ENCODE peak calls at places on chromosomes 16 and 17, in nine cellular contexts. J is T1000; N is HTR-8/SVneo; G is AG10803; M is activated CD8-positive, alpha-beta memory T cell treated with anti-CD3 and anti-CD28 coated beads for 24 hours; T is HT1080; A is AG04449; K is naive B cell; V is sciatic nerve. S is an unnamed sample.

GRCh38 chr16:11706180-11706742 is 36.4 kb downstream of the TXNDC11 start:
- DNase-seq in J (no peak), N (no peak), G (no peak), M (peak; percentile 28), T (no peak), A (no peak), K (no peak), V (no peak), S (peak; percentile 62)

GRCh38 chr17:5492970-5493369 is 6.6 kb downstream of the MIS12 start:
- DNase-seq in J (no peak), N (no peak), G (no peak), M (no peak), T (no peak), A (no peak), K (no peak), V (no peak), S (no peak)

GRCh38 chr16:89089142-89089541 is 4.5 kb upstream of the ACSF3 start:
- DNase-seq in J (no peak), N (no peak), G (no peak), M (no peak), T (no peak), A (no peak), K (no peak), V (no peak), S (no peak)

GRCh38 chr17:31321971-31322370 is 549 bp upstream of the EVI2A start:
- DNase-seq in J (no peak), N (no peak), G (no peak), M (no peak), T (no peak), A (no peak), K (no peak), V (no peak), S (no peak)

GRCh38 chr16:15509051-15509592 is 74.7 kb downstream of the BMERB1 start:
- DNase-seq in J (no peak), N (no peak), G (no peak), M (no peak), T (no peak), A (no peak), K (no peak), V (no peak), S (no peak)

GRCh38 chr16:84310642-84311041 is 16.0 kb downstream of the WFDC1 start:
- DNase-seq in J (no peak), N (no peak), G (no peak), M (no peak), T (no peak), A (no peak), K (no peak), V (no peak), S (no peak)

GRCh38 chr17:17398188-17398927 is 78.4 kb upstream of the MED9 start:
- DNase-seq in J (no peak), N (no peak), G (peak; percentile 68), M (no peak), T (no peak), A (no peak), K (no peak), V (peak; percentile 78), S (no peak)

GRCh38 chr17:69870091-69870530 is 204.9 kb upstream of the KCNJ16 start:
- DNase-seq in J (peak; percentile 67), N (peak; percentile 61), G (peak; percentile 68), M (no peak), T (peak; percentile 99), A (no peak), K (no peak), V (no peak), S (no peak)

GRCh38 chr16:26816885-26817571 is 249.7 kb upstream of the C16orf82 start:
- DNase-seq in J (peak; percentile 28), N (no peak), G (peak; percentile 40), M (no peak), T (peak; percentile 82), A (no peak), K (no peak), V (no peak), S (peak; percentile 57)

GRCh38 chr16:69188716-69189115 is 1.8 kb downstream of the SNTB2 start:
- DNase-seq in J (no peak), N (no peak), G (peak; percentile 44), M (peak; percentile 30), T (peak; percentile 52), A (no peak), K (no peak), V (no peak), S (no peak)

GRCh38 chr16:88936008-88936912 is 40.7 kb downstream of the CBFA2T3 start:
- DNase-seq in J (no peak), N (no peak), G (no peak), M (no peak), T (no peak), A (no peak), K (peak; percentile 74), V (peak; percentile 76), S (no peak)

GRCh38 chr17:7835818-7836595 is 2.0 kb downstream of the KDM6B start:
- DNase-seq in J (peak; percentile 65), N (no peak), G (peak; percentile 70), M (peak; percentile 77), T (peak; percentile 52), A (no peak), K (no peak), V (peak; percentile 84), S (peak; percentile 87)

GRCh38 chr16:83781-84615 is 6.0 kb downstream of the MPG start:
- DNase-seq in J (no peak), N (no peak), G (no peak), M (no peak), T (peak; percentile 92), A (no peak), K (no peak), V (no peak), S (no peak)

GRCh38 chr17:50169121-50169764 is 3.4 kb downstream of the SGCA start:
- DNase-seq in J (peak; percentile 69), N (peak; percentile 73), G (peak; percentile 79), M (peak; percentile 87), T (peak; percentile 73), A (no peak), K (peak; percentile 72), V (no peak), S (no peak)

GRCh38 chr17:72529386-72529785 is 408.6 kb downstream of the SOX9 start:
- DNase-seq in J (no peak), N (no peak), G (no peak), M (no peak), T (no peak), A (no peak), K (no peak), V (no peak), S (no peak)

GRCh38 chr16:11167581-11167980 is 88.4 kb downstream of the SOCS1 start:
- DNase-seq in J (no peak), N (no peak), G (no peak), M (no peak), T (no peak), A (no peak), K (no peak), V (no peak), S (no peak)

GRCh38 chr16:74224828-74225227 is 71.8 kb upstream of the PSMD7 start:
- DNase-seq in J (no peak), N (no peak), G (no peak), M (no peak), T (no peak), A (no peak), K (no peak), V (no peak), S (no peak)

GRCh38 chr17:38893612-38894011 is 23.8 kb downstream of the LASP1 start:
- DNase-seq in J (no peak), N (no peak), G (no peak), M (peak; percentile 76), T (no peak), A (no peak), K (no peak), V (no peak), S (peak; percentile 73)

S was measured in coronary artery.